ENCODE peak calls at places on chromosome 21, in ten cellular contexts. L, H, O, R, P, Z, W, I, C and F are unnamed samples. For H3K9me3, the result is how much of the 10 kb centered on the place peaks cover.

GRCh38 chr21:21200939-21201610 is 202.9 kb downstream of the NCAM2 start:
- DNase-seq in C (no peak), I (no peak), H (no peak), O (no peak), P (no peak), Z (no peak), R (no peak), W (no peak), L (no peak), F (no peak)

GRCh38 chr21:36647279-36648093 is 51.4 kb upstream of the SIM2 start:
- DNase-seq in I (peak), H (no peak), R (no peak), O (no peak), W (no peak), C (no peak), P (no peak), L (no peak), Z (peak), F (peak)

GRCh38 chr21:30194701-30195299 is 21.1 kb downstream of the CLDN8 start:
- DNase-seq in I (peak), L (no peak), H (peak), Z (no peak), O (no peak), R (no peak), P (no peak), W (no peak), C (peak), F (no peak)

GRCh38 chr21:35198004-35198403 is 148.9 kb upstream of the RUNX1 start:
- DNase-seq in R (no peak), W (no peak), C (no peak), L (no peak), Z (peak), H (no peak), I (peak), O (no peak), P (no peak), F (no peak)

GRCh38 chr21:15659768-15660423 is 69.9 kb upstream of the USP25 start:
- DNase-seq in P (no peak), R (no peak), H (no peak), O (no peak), C (no peak), L (no peak), W (no peak), I (peak), Z (peak), F (no peak)

GRCh38 chr21:28138272-28138671 is 854.4 kb downstream of the LTN1 start:
- DNase-seq in O (no peak), C (no peak), H (no peak), R (no peak), L (no peak), I (no peak), Z (no peak), W (no peak), P (no peak), F (no peak)

GRCh38 chr21:34530264-34530663 is 18.3 kb upstream of the KCNE1 start:
- DNase-seq in R (no peak), L (no peak), I (no peak), P (no peak), O (no peak), C (no peak), Z (no peak), W (no peak), H (no peak), F (no peak)

GRCh38 chr21:38367646-38368045 is 110.9 kb downstream of the KCNJ15 start:
- DNase-seq in I (no peak), W (no peak), Z (no peak), R (no peak), O (no peak), L (no peak), H (no peak), C (no peak), P (no peak), F (no peak)

GRCh38 chr21:44628707-44629391 is 2.0 kb downstream of the KRTAP10-9 start:
- DNase-seq in H (no peak), L (peak), W (no peak), O (no peak), R (no peak), P (no peak), C (peak), Z (no peak), I (no peak), F (no peak)
- H3K9me3 ChIP-seq in H (under half), L (under half), W (under half), O (half or more), R (under half), P (half or more), C (under half), Z (under half), I (under half), F (under half)

DNA sequence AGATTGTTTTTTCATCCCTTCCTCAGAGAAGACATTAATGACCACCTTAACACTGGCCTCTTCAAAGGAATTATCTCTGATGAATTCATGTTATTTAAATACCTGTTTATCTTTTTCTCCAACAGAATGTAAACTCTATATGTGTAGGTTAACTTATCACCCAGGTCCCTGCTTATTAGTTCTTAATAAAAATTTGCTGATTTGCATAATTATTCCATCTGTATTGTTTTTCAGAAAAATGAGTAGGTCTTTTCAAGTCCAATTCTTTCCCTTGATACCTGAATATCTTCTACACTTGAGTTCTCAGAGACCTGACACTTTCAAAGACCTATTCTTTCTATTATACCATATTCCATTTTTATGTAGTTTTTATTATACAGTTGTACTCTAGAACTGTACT is 886.7 kb upstream of the TMPRSS15 start:
- DNase-seq in O (no peak), P (no peak), Z (no peak), H (no peak), L (no peak), I (no peak), W (no peak), R (no peak), C (no peak), F (no peak)
- H3K9me3 ChIP-seq in O (under half), P (under half), Z (under half), H (under half), L (under half), I (under half), W (under half), R (under half), C (under half), F (under half)

DNA sequence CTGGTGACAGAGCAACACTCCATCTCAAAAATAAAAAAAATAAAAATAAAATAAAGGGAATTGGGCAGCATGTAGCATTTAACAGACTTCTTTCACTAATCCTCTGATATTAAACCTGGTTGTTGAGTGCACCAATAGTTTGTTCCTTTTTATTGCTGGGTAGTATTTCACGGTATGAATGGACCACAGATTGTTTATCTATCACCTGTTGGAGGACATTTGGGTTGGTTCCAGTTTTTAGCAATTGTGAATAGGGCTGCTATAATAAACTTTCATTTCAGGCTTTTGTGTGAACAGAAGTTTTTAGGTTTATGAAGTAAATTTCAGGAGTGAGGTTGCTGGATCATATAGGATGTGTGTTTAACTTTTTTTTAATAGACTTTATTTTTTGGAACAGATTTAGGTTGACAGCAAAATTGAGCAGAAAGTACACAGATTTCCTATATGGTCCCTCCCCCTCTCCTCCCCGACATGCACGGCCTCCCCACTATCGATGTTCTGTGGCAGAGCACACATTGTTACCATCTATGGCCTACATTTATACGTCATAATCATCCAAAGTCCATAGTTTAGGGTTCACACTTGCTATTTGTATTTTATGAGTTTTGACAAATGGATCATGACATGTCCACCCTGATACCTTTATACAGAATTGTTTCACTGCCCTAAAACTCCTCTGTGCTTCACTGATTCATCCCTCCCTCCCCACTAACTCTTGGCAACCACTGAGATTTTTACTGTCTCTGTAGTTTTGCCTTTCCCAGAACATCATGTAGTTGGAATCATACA is 66.1 kb upstream of the TMPRSS2 start:
- DNase-seq in L (no peak), O (no peak), I (peak), H (no peak), C (no peak), Z (no peak), P (no peak), R (no peak), W (no peak), F (no peak)
- H3K9me3 ChIP-seq in L (under half), O (half or more), I (under half), H (under half), C (under half), Z (under half), P (under half), R (under half), W (under half), F (under half)

DNA sequence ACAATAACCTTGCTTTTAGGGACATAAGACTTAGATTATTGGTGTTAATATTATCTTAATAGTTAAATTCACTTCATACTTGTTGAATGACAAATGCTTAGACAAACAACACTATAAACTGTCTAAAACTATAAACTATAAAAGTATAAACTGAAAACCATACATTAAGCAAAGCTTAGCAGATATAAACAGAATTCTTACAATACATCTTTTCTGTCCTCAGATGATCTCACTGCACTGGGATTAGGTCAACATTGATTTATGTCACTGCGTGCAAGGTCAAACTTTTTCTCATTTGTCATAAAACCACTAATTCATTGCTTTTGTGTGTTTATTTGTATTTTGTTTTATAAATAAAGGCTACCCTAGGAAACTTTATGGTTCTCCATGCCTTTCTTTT is 1491.8 kb downstream of the NCAM2 start:
- DNase-seq in P (no peak), O (no peak), H (no peak), I (peak), Z (no peak), L (no peak), W (no peak), R (no peak), C (no peak), F (no peak)
- H3K9me3 ChIP-seq in P (under half), O (under half), H (under half), I (under half), Z (under half), L (under half), W (under half), R (under half), C (under half), F (under half)

GRCh38 chr21:39915881-39916280 is 48.6 kb downstream of the PCP4 start:
- DNase-seq in C (no peak), H (no peak), O (no peak), L (no peak), P (no peak), R (no peak), W (no peak), Z (no peak), I (no peak), F (no peak)
- H3K9me3 ChIP-seq in C (under half), H (under half), O (under half), L (under half), P (under half), R (under half), W (under half), Z (under half), I (under half), F (under half)

GRCh38 chr21:45407629-45408247 is 2.8 kb downstream of the COL18A1 start:
- DNase-seq in P (no peak), O (peak), W (peak), H (no peak), R (no peak), L (no peak), Z (no peak), I (peak), C (no peak), F (no peak)
- H3K9me3 ChIP-seq in P (under half), O (under half), W (under half), H (under half), R (under half), L (under half), Z (under half), I (under half), C (under half), F (under half)

GRCh38 chr21:33238146-33238545 is 8.4 kb downstream of the IFNAR2 start:
- DNase-seq in H (no peak), C (no peak), O (no peak), L (no peak), R (no peak), W (no peak), Z (no peak), P (no peak), I (no peak), F (no peak)
- H3K9me3 ChIP-seq in H (under half), C (under half), O (under half), L (under half), R (under half), W (under half), Z (under half), P (under half), I (under half), F (under half)

DNA sequence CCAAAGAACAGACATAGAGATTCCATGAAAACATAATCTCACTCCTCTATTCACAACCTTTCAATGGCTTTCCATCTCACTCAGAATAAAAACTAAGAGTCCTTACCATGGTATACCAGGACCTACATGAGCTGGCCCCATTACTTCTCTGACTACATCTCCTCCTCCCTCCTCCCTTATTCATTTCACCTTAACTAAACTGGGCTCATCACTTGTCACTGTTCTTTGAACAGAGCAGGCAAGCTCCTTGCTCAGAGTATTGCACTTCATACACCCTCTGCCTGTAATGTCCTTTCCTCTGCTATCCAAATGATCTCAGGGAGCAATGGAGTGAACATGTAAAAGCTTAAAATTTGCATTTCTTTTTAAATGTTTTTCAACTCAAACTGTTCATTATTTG is 142.0 kb downstream of the MRPL39 start:
- DNase-seq in C (no peak), O (no peak), Z (no peak), H (no peak), W (no peak), P (no peak), I (no peak), R (no peak), L (no peak), F (no peak)
- H3K9me3 ChIP-seq in C (under half), O (under half), Z (under half), H (under half), W (under half), P (under half), I (under half), R (under half), L (under half), F (under half)